ENCODE peak calls at places on chromosomes 5 and 9, in four cellular contexts. E, A, C and J are unnamed samples. For H3K27me3, the result is how much of the 10 kb centered on the place peaks cover.

GRCh38 chr9:115369322-115369957 is 251.5 kb upstream of the TNC start:
- DNase-seq in A (no peak), E (no peak), C (no peak), J (no peak)

GRCh38 chr5:170267431-170268152 is 30.0 kb downstream of the LCP2 start:
- DNase-seq in E (peak), A (peak), C (peak), J (no peak)

GRCh38 chr5:126104951-126105350 is 318.3 kb upstream of the GRAMD2B start:
- DNase-seq in A (no peak), C (no peak), E (no peak), J (no peak)

GRCh38 chr9:23822331-23823169 is 3.5 kb downstream of the ELAVL2 start:
- DNase-seq in C (no peak), A (no peak), E (peak), J (peak)

GRCh38 chr5:62886603-62887315 is 308.1 kb downstream of the LRRC70 start:
- DNase-seq in A (no peak), E (no peak), C (no peak), J (no peak)

GRCh38 chr9:95506438-95506691 is 10.4 kb downstream of the PTCH1 start:
- DNase-seq in A (no peak), C (no peak), E (no peak), J (no peak)

GRCh38 chr9:107899961-107900330 is 410.4 kb upstream of the KLF4 start:
- DNase-seq in C (no peak), A (no peak), E (no peak), J (no peak)

GRCh38 chr5:84831701-84832100 is 447.0 kb upstream of the EDIL3 start:
- DNase-seq in E (no peak), A (no peak), C (no peak), J (no peak)

GRCh38 chr5:119174578-119175163 is 103.8 kb downstream of the DMXL1 start:
- DNase-seq in E (no peak), C (no peak), A (no peak), J (no peak)

GRCh38 chr9:36400332-36401178 is 486 bp upstream of the RNF38 start:
- DNase-seq in A (peak), E (peak), C (peak), J (peak)

GRCh38 chr5:176167800-176168199 is 70.4 kb upstream of the SIMC1 start:
- DNase-seq in A (no peak), E (no peak), C (no peak), J (no peak)

GRCh38 chr5:154949758-154950157 is 8.9 kb downstream of the MRPL22 start:
- DNase-seq in C (no peak), E (no peak), A (no peak), J (no peak)

GRCh38 chr5:115394531-115394930 is 98.1 kb upstream of the CCDC112 start:
- DNase-seq in E (no peak), A (no peak), C (no peak), J (no peak)

GRCh38 chr9:134735441-134736175 is 94.0 kb downstream of the COL5A1 start:
- DNase-seq in E (no peak), A (peak), C (no peak), J (peak)

GRCh38 chr9:78028926-78029325 is 2.7 kb downstream of the GNAQ start:
- DNase-seq in C (no peak), E (no peak), A (no peak), J (no peak)

GRCh38 chr5:172173771-172174170 is 14.3 kb downstream of the STK10 start:
- DNase-seq in C (peak), A (no peak), E (no peak), J (no peak)

GRCh38 chr5:1751026-1751863 is 48.4 kb downstream of the MRPL36 start:
- DNase-seq in A (no peak), C (peak), E (no peak), J (peak)

GRCh38 chr5:172437445-172438303 is 16.7 kb downstream of the SH3PXD2B start:
- DNase-seq in E (no peak), A (peak), C (no peak), J (peak)

GRCh38 chr5:101943784-101944183 is 352.3 kb downstream of the SLCO4C1 start:
- DNase-seq in E (no peak), C (no peak), A (no peak), J (no peak)

GRCh38 chr9:118362123-118362522 is 657.9 kb downstream of the TLR4 start:
- DNase-seq in A (no peak), C (no peak), E (no peak), J (no peak)

GRCh38 chr5:78544531-78545200 is 103.9 kb downstream of the LHFPL2 start:
- DNase-seq in C (no peak), E (no peak), A (no peak), J (no peak)

GRCh38 chr5:88826959-88827585 is 55.9 kb downstream of the MEF2C start:
- DNase-seq in E (peak), A (no peak), C (peak), J (peak)

GRCh38 chr5:132110195-132110594 is 36.6 kb downstream of the CSF2 start:
- DNase-seq in A (no peak), C (no peak), E (no peak), J (no peak)

GRCh38 chr5:54243483-54244080 is 66.8 kb downstream of the ARL15 start:
- DNase-seq in C (no peak), E (peak), A (no peak), J (no peak)

GRCh38 chr5:113038714-113039113 is 62.1 kb downstream of the DCP2 start:
- DNase-seq in E (peak), C (no peak), A (no peak), J (no peak)

GRCh38 chr5:157172408-157172807 is 6.3 kb upstream of the GARIN3 start:
- DNase-seq in A (no peak), E (no peak), C (peak), J (no peak)

GRCh38 chr9:134206317-134207300 is 42.2 kb upstream of the RNU6ATAC start:
- DNase-seq in C (peak), A (no peak), E (no peak), J (no peak)

GRCh38 chr5:131814990-131815389 is 18.2 kb upstream of the FNIP1 start:
- DNase-seq in E (peak), C (no peak), A (no peak), J (no peak)

GRCh38 chr5:110726249-110727024 is at the start of gene TMEM232:
- DNase-seq in E (peak), A (peak), C (peak), J (peak)

GRCh38 chr5:132498686-132499271 is 8.2 kb upstream of the IRF1 start:
- DNase-seq in A (peak), C (no peak), E (no peak), J (no peak)

GRCh38 chr9:127803507-127804352 is 1.0 kb downstream of the FPGS start:
- DNase-seq in A (peak), E (peak), C (no peak), J (peak)

GRCh38 chr9:6049798-6050197 is 34.4 kb upstream of the RANBP6 start:
- DNase-seq in E (peak), A (no peak), C (no peak), J (no peak)

GRCh38 chr5:1952456-1953099 is 69.9 kb upstream of the IRX4 start:
- DNase-seq in A (no peak), E (peak), C (no peak), J (no peak)

GRCh38 chr5:157459715-157460599 is at the start of gene NIPAL4:
- DNase-seq in E (peak), C (peak), A (no peak), J (no peak)

GRCh38 chr5:107011530-107012115 is 659.1 kb downstream of the EFNA5 start:
- DNase-seq in C (no peak), E (no peak), A (no peak), J (no peak)

GRCh38 chr5:137843676-137844284 is 23.9 kb upstream of the MYOT start:
- DNase-seq in A (no peak), C (no peak), E (no peak), J (no peak)

GRCh38 chr5:171595801-171596231 is 176.4 kb downstream of the FGF18 start:
- DNase-seq in C (no peak), E (no peak), A (no peak), J (no peak)

DNA sequence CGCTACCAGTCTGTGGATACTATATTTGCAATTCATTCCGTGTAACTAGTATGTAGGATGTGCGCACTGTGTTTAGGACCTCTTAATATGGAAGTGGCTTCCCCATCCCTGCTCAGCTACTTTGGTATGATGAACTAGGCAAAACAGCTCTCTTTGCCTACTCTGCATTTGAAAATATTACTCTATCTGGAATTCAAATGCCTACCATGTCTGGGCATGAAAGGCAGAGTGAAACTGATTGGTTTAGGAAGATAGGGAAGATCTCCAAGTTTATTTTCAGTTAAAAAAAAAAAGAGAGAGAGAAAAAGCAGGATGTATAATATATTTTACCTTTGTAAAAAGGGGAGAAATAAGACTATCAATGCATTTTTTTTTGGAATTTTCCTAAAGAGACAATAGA is 74.1 kb upstream of the ELL2 start:
- DNase-seq in A (no peak), C (no peak), E (no peak), J (no peak)
- H3K27me3 ChIP-seq in A (under half), C (under half), E (under half), J (under half)

DNA sequence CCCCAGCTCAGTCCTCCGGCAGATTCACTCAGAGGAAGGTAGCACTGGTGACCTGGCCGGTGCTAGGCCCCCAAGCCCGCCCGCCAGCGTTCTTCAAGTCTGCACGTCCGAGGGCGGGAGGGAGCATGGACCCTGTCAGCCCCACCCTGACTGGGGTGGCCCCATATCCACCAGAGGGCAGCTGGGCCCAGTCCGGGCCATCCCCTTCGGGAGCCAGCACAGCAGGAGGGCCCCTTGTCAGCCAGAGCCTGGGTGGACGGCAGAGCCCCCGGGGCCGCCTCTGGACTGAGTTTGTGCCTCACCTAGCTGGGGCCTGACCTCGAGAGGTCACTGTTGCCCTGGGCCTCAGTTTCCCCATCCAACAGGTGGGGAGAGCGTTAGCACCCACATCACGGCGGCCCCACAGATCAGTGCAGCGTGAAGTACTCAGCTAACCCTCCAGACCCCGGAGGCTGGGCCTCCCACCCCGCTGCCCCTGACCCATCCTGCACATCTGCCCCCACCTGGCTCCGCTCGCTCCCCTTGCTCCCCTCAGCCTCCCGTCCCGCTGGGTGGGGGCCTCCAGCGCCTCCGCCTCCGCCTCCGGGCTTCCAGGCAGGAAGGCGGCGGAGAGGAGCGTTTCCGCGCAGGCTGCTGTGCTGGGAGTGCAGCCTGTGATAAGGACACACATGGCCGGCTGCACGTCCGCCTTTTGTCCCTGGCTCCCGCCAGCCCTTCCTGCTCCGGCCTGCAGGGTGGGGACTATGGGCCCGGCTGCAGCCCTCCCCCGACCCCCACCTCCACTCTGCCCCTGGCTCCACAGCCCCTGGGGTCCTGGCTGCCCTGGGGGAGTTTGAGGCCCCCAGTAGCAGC is 16.6 kb upstream of the EGFL7 start:
- DNase-seq in C (peak), E (peak), A (peak), J (peak)
- TF ChIP-seq POLR2AphosphoS5 in C (peak), E (no peak), A (no peak), J (peak)

DNA sequence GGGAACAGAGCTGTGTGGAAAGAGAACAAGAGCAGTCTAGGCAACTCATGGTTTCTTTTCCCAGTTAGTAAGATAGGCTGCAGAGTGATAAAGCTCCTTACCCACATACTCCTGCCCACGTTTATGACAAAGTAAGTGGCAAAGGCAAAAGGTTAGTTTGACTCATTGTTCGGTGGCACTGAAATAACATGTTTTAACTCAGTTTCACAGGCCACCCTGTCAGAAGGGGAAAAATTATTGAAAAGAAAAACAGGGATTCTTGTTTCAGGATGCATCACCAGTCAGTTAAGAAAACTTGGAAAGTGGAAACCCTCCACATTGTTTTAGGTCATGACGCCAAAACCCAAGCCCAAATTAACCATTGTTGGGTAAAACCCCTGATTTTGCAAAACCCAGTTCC is 22.3 kb upstream of the DAB2 start:
- DNase-seq in C (no peak), E (no peak), A (no peak), J (no peak)
- H3K27ac ChIP-seq in C (no peak), E (no peak), A (no peak), J (no peak)

DNA sequence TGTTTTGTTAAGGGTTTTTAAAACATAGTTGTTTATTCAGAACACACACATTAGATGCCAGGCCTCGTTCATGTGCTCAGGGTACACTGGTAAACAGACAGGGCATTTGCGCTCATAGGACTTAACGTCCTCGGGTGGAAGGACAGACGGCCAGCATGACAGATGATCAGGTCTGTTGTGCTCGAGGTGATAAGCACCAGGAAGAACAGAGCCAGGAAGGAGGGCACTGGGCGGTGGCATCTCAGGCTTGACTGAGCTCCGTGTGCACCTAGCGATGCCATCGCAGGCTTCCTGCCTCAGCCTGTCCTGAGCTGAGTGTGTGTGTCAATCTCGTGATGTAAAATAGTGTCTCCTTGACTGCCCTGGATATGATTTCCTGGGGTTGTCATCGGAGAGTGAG is 96.5 kb downstream of the EHMT1 start:
- DNase-seq in E (no peak), A (no peak), C (no peak), J (no peak)
- H3K27me3 ChIP-seq in E (under half), A (under half), C (under half), J (under half)